ENCODE peak calls at places on chromosome 2, in six cellular contexts. X, J, W, Y, K and Z are unnamed samples.
A peak's percentile ranks its signal among the peaks of the same experiment; 100 is the strongest.

GRCh38 chr2:82254728-82255127 is 1950.2 kb upstream of the LRRTM1 start:
- DNase-seq in X (no peak), J (no peak), W (no peak), Y (no peak), K (no peak), Z (no peak)

GRCh38 chr2:111121873-111122630 is 1.3 kb downstream of the BCL2L11 start:
- DNase-seq in X (peak; percentile 74), J (peak; percentile 83), W (peak; percentile 36), Y (peak; percentile 23), K (peak; percentile 88), Z (no peak)

GRCh38 chr2:207887570-207887969 is 117.9 kb upstream of the FZD5 start:
- DNase-seq in X (no peak), J (no peak), W (no peak), Y (no peak), K (no peak), Z (no peak)

GRCh38 chr2:179898873-179899272 is 37.5 kb upstream of the ZNF385B start:
- DNase-seq in X (no peak), J (peak; percentile 42), W (no peak), Y (no peak), K (no peak), Z (no peak)

GRCh38 chr2:14944562-14945346 is 312.2 kb downstream of the LRATD1 start:
- DNase-seq in X (no peak), J (peak; percentile 40), W (no peak), Y (no peak), K (no peak), Z (no peak)

GRCh38 chr2:3870997-3871396 is 167.6 kb downstream of the DCDC2C start:
- DNase-seq in X (no peak), J (no peak), W (no peak), Y (no peak), K (no peak), Z (no peak)

GRCh38 chr2:239821694-239822075 is 203.5 kb downstream of the NDUFA10 start:
- DNase-seq in X (no peak), J (no peak), W (no peak), Y (no peak), K (no peak), Z (no peak)

GRCh38 chr2:126949775-126950174 is 51.1 kb downstream of the TEX51 start:
- DNase-seq in X (no peak), J (no peak), W (no peak), Y (no peak), K (no peak), Z (no peak)

GRCh38 chr2:172564376-172564775 is 8.5 kb downstream of the PDK1 start:
- DNase-seq in X (no peak), J (no peak), W (no peak), Y (no peak), K (no peak), Z (no peak)

GRCh38 chr2:206766057-206766930 is 888 bp downstream of the FASTKD2 start:
- DNase-seq in X (no peak), J (no peak), W (no peak), Y (no peak), K (no peak), Z (no peak)

GRCh38 chr2:30226144-30227032 is 4.9 kb upstream of the LBH start:
- DNase-seq in X (no peak), J (peak; percentile 6), W (no peak), Y (no peak), K (peak; percentile 20), Z (no peak)

GRCh38 chr2:19478441-19478840 is 120.0 kb upstream of the OSR1 start:
- DNase-seq in X (no peak), J (peak; percentile 54), W (no peak), Y (no peak), K (no peak), Z (no peak)

GRCh38 chr2:86622409-86622877 is 1.2 kb downstream of the RNF103 start:
- DNase-seq in X (peak; percentile 36), J (peak; percentile 41), W (no peak), Y (peak; percentile 19), K (no peak), Z (no peak)

GRCh38 chr2:73841912-73842738 is 13.4 kb downstream of the STAMBP start:
- DNase-seq in X (no peak), J (no peak), W (no peak), Y (no peak), K (no peak), Z (no peak)

GRCh38 chr2:118539290-118539689 is 308.2 kb downstream of the EN1 start:
- DNase-seq in X (peak; percentile 19), J (peak; percentile 47), W (no peak), Y (no peak), K (no peak), Z (no peak)

GRCh38 chr2:88690591-88691338 is 708 bp upstream of the RPIA start:
- DNase-seq in X (peak; percentile 43), J (no peak), W (no peak), Y (no peak), K (peak; percentile 68), Z (no peak)

GRCh38 chr2:186757009-186757408 is 63.1 kb downstream of the FAM171B start:
- DNase-seq in X (no peak), J (no peak), W (no peak), Y (no peak), K (no peak), Z (no peak)

GRCh38 chr2:30410217-30410616 is 36.8 kb upstream of the LCLAT1 start:
- DNase-seq in X (no peak), J (peak; percentile 83), W (no peak), Y (no peak), K (no peak), Z (no peak)

GRCh38 chr2:127853667-127854066 is 4.3 kb downstream of the POLR2D start:
- DNase-seq in X (no peak), J (no peak), W (no peak), Y (no peak), K (no peak), Z (no peak)

GRCh38 chr2:234797566-234798250 is 154.1 kb upstream of the SH3BP4 start:
- DNase-seq in X (no peak), J (no peak), W (no peak), Y (no peak), K (no peak), Z (no peak)

GRCh38 chr2:189798312-189799029 is 14.2 kb downstream of the PMS1 start:
- DNase-seq in X (no peak), J (peak; percentile 75), W (no peak), Y (no peak), K (no peak), Z (no peak)

GRCh38 chr2:226079677-226080076 is 680.2 kb downstream of the NYAP2 start:
- DNase-seq in X (no peak), J (peak; percentile 93), W (peak; percentile 66), Y (no peak), K (no peak), Z (no peak)

GRCh38 chr2:59176737-59177136 is 935.6 kb upstream of the FANCL start:
- DNase-seq in X (no peak), J (no peak), W (no peak), Y (no peak), K (no peak), Z (no peak)

GRCh38 chr2:234483568-234484251 is 13.2 kb downstream of the ARL4C start:
- DNase-seq in X (no peak), J (peak; percentile 13), W (no peak), Y (no peak), K (no peak), Z (no peak)

GRCh38 chr2:72293620-72294019 is 146.0 kb upstream of the CYP26B1 start:
- DNase-seq in X (no peak), J (peak; percentile 62), W (no peak), Y (no peak), K (no peak), Z (no peak)

DNA sequence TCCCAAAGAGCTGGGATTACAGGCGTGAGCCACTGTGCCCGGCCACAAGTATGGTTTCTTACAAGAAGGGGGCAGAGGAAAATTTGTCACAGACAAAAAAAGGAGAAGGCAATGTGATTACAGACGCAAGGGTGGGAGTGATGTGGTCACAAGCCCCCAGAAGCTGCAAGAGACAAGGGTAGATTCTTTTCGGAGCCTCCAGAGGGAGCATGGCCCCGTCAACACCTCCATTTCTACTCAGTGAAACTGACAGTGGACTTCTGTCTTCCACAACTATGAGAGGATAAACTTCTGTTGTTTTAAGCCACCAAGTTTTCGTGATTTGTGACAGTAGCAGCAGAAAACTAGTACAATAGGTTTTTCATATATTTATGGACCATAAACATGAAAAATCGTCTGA is 2.1 kb upstream of the TCF7L1 start:
- DNase-seq in X (no peak), J (peak; percentile 52), W (no peak), Y (no peak), K (no peak), Z (no peak)
- TF ChIP-seq CTCF in X (no peak), J (peak; percentile 53), W (peak; percentile 56), Y (no peak), K (peak; percentile 20), Z (no peak)

GRCh38 chr2:197073701-197074433 is 147.4 kb upstream of the PGAP1 start:
- DNase-seq in X (no peak), J (peak; percentile 43), W (no peak), Y (no peak), K (no peak), Z (no peak)

GRCh38 chr2:197073270-197073669 is 146.8 kb upstream of the PGAP1 start:
- DNase-seq in X (no peak), J (no peak), W (no peak), Y (no peak), K (no peak), Z (no peak)

GRCh38 chr2:197075754-197076337 is 149.3 kb upstream of the PGAP1 start:
- DNase-seq in X (no peak), J (peak; percentile 52), W (no peak), Y (no peak), K (no peak), Z (no peak)

GRCh38 chr2:197076652-197077051 is 150.1 kb upstream of the PGAP1 start:
- DNase-seq in X (no peak), J (no peak), W (no peak), Y (no peak), K (no peak), Z (no peak)

DNA sequence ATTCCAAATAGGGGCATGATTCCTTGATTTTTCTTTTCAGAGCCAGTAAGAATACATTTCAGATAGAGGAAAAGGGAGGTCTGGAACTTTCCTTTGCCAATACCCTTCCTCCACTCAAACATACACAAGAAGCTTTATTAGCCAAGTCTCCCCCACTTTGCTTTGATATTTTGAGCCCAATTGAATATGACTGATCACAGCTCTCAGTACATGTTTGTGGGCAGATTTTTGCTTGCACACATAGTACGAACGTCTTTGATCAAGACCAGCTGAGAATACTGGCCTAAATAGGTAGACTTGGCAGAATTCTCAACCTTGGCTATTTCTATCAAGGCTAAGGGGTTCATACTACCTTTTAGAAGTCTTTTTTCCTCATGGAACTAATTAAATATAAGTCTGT is 148.8 kb upstream of the PGAP1 start:
- DNase-seq in X (no peak), J (no peak), W (no peak), Y (no peak), K (no peak), Z (no peak)
- TF ChIP-seq CTCF in X (no peak), J (no peak), W (no peak), Y (no peak), K (no peak), Z (no peak)

DNA sequence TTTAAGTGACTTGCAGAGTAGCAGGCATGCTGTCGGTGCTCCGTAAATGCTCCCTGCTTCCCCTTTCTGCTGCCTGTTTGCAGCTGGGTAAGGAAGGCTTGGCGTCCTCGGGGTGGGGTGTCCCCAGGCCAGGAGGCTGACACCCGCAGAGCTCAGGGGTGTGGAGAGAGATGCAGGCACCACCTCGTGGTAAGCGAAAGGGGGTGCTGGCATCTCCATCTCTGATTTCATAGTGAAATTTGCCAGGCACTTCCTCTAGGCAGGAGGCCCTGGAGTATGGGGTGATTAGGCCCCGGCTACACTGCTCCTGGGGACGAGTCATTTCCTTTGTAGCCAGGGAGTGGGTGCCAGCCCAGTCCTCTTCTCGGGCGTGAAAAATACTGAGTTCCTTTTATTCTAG is 160.4 kb downstream of the KLHL29 start:
- DNase-seq in X (no peak), J (peak; percentile 22), W (no peak), Y (no peak), K (no peak), Z (no peak)
- TF ChIP-seq CTCF in X (no peak), J (no peak), W (no peak), Y (no peak), K (no peak), Z (no peak)

GRCh38 chr2:238107525-238108422 is 7.6 kb downstream of the ESPNL start:
- DNase-seq in X (no peak), J (no peak), W (no peak), Y (no peak), K (no peak), Z (no peak)
- TF ChIP-seq CTCF in X (no peak), J (no peak), W (no peak), Y (no peak), K (no peak), Z (no peak)